ENCODE peak calls at places on chromosomes 1 and 21, in eight cellular contexts. X, J, F, W, P, M, D and G are unnamed samples.
A peak's percentile ranks its signal among the peaks of the same experiment; 100 is the strongest.

GRCh38 chr1:179298952-179299351 is 5.4 kb downstream of the SOAT1 start:
- DNase-seq in D (no peak), M (no peak), P (no peak), J (no peak), X (peak; percentile 49), W (peak; percentile 43), F (no peak), G (peak; percentile 22)

GRCh38 chr1:56968878-56969495 is 3.2 kb upstream of the C8B start:
- DNase-seq in W (no peak), X (no peak), M (no peak), D (no peak), P (no peak), J (no peak), F (no peak), G (no peak)

GRCh38 chr1:21225065-21225464 is 48.4 kb upstream of the EIF4G3 start:
- DNase-seq in P (no peak), W (no peak), X (no peak), M (no peak), J (no peak), D (no peak), F (no peak), G (no peak)

GRCh38 chr1:207393610-207394009 is 60.5 kb upstream of the CR2 start:
- DNase-seq in X (no peak), J (peak; percentile 76), P (peak; percentile 92), F (no peak), M (no peak), D (no peak), W (no peak), G (no peak)

GRCh38 chr1:47569681-47570470 is 132.0 kb downstream of the FOXD2 start:
- DNase-seq in J (peak; percentile 71), X (no peak), W (no peak), D (peak; percentile 89), F (no peak), P (peak; percentile 97), M (peak; percentile 45), G (no peak)

GRCh38 chr1:45583666-45584350 is at the start of gene NASP:
- DNase-seq in W (peak; percentile 91), J (peak; percentile 91), D (peak; percentile 78), X (peak; percentile 91), F (peak; percentile 89), P (peak; percentile 70), M (peak; percentile 91), G (peak; percentile 87)

GRCh38 chr1:1833916-1834325 is 55.7 kb upstream of the NADK start:
- DNase-seq in J (no peak), W (no peak), F (no peak), M (no peak), P (peak; percentile 53), D (no peak), X (no peak), G (no peak)

GRCh38 chr1:195105281-195105680 is 1503.0 kb downstream of the KCNT2 start:
- DNase-seq in J (no peak), X (no peak), M (no peak), W (no peak), F (no peak), D (no peak), P (no peak), G (no peak)

GRCh38 chr1:171740356-171740863 is 1.5 kb downstream of the VAMP4 start:
- DNase-seq in W (no peak), D (no peak), J (no peak), P (peak; percentile 67), M (no peak), F (no peak), X (no peak), G (no peak)

GRCh38 chr1:58794585-58794984 is 10.7 kb upstream of the JUN start:
- DNase-seq in W (no peak), P (no peak), M (no peak), J (no peak), D (no peak), X (no peak), F (no peak), G (no peak)

GRCh38 chr21:24023402-24023801 is 1583.9 kb downstream of the MRPL39 start:
- DNase-seq in X (no peak), J (no peak), P (peak; percentile 3), W (no peak), M (no peak), D (no peak), F (no peak), G (no peak)

GRCh38 chr1:83860506-83861221 is 138.3 kb downstream of the TTLL7 start:
- DNase-seq in D (no peak), X (peak; percentile 67), W (peak; percentile 60), F (peak; percentile 70), P (peak; percentile 43), M (peak; percentile 88), J (peak; percentile 77), G (peak; percentile 68)

GRCh38 chr1:17966341-17966740 is 141.3 kb upstream of the IGSF21 start:
- DNase-seq in D (no peak), W (no peak), X (no peak), F (no peak), M (no peak), P (no peak), J (no peak), G (no peak)

GRCh38 chr1:38013027-38013588 is 574 bp downstream of the UTP11 start:
- DNase-seq in J (no peak), D (no peak), M (no peak), W (no peak), X (no peak), F (no peak), P (peak; percentile 78), G (no peak)

GRCh38 chr1:1208713-1209433 is 2.5 kb upstream of the TNFRSF18 start:
- DNase-seq in W (no peak), P (peak; percentile 51), D (no peak), J (no peak), X (no peak), M (peak; percentile 20), F (no peak), G (peak; percentile 45)

GRCh38 chr1:98556521-98557158 is 104.9 kb upstream of the SNX7 start:
- DNase-seq in M (no peak), X (no peak), P (peak; percentile 13), W (no peak), J (no peak), D (peak; percentile 2), F (no peak), G (no peak)

GRCh38 chr1:172647110-172647564 is 11.8 kb upstream of the FASLG start:
- DNase-seq in M (no peak), F (no peak), W (no peak), J (no peak), D (no peak), X (no peak), P (peak; percentile 66), G (no peak)

GRCh38 chr1:4690951-4691675 is 36.7 kb downstream of the AJAP1 start:
- DNase-seq in P (peak; percentile 36), F (no peak), J (no peak), X (no peak), M (no peak), W (no peak), D (peak; percentile 31), G (no peak)

GRCh38 chr1:2506901-2507565 is 19.4 kb downstream of the PANK4 start:
- DNase-seq in P (no peak), W (no peak), X (no peak), D (no peak), F (no peak), M (no peak), J (no peak), G (no peak)

GRCh38 chr1:201119206-201119814 is 7.1 kb upstream of the CACNA1S start:
- DNase-seq in D (peak; percentile 34), P (peak; percentile 19), W (peak; percentile 29), F (peak; percentile 50), J (peak; percentile 34), X (peak; percentile 42), M (no peak), G (peak; percentile 43)

GRCh38 chr1:188089015-188089414 is 1260.3 kb downstream of the PLA2G4A start:
- DNase-seq in X (no peak), F (no peak), P (no peak), D (no peak), M (no peak), W (no peak), J (no peak), G (no peak)

GRCh38 chr1:23198373-23198772 is 18.9 kb downstream of the HTR1D start:
- DNase-seq in X (no peak), J (no peak), F (no peak), W (no peak), M (no peak), D (peak; percentile 55), P (peak; percentile 94), G (no peak)

GRCh38 chr1:63051356-63051755 is 267.4 kb downstream of the ATG4C start:
- DNase-seq in M (no peak), X (no peak), W (no peak), F (no peak), J (no peak), P (no peak), D (no peak), G (no peak)

GRCh38 chr1:29623501-29623900 is 387.2 kb downstream of the PTPRU start:
- DNase-seq in P (no peak), W (no peak), F (no peak), M (no peak), D (no peak), J (peak; percentile 8), X (no peak), G (no peak)